ENCODE peak calls at places on chromosome 14, in six cellular contexts. S is HCT116, Z is SK-N-SH, K is MM.1S, U is Karpas-422, L is GM23248. H is an unnamed sample.

GRCh38 chr14:35342160-35343010 is 50.2 kb downstream of the PSMA6 start:
- DNase-seq in K (no peak), S (no peak), Z (no peak), L (peak; percentile 84), U (no peak), H (no peak)

GRCh38 chr14:102867826-102868580 is 54.5 kb upstream of the AMN start:
- DNase-seq in Z (no peak), U (no peak), L (no peak), S (no peak), K (no peak), H (no peak)

GRCh38 chr14:70706177-70706576 is 64.5 kb downstream of the TTC9 start:
- DNase-seq in L (no peak), S (no peak), K (no peak), Z (no peak), U (no peak), H (no peak)

GRCh38 chr14:99571303-99571986 is 32.6 kb downstream of the CCDC85C start:
- DNase-seq in S (no peak), K (no peak), L (no peak), Z (no peak), U (no peak), H (peak; percentile 33)

GRCh38 chr14:31937730-31938346 is 139.3 kb upstream of the ARHGAP5 start:
- DNase-seq in Z (no peak), K (no peak), U (peak; percentile 56), S (peak; percentile 91), L (peak; percentile 95), H (peak; percentile 94)

GRCh38 chr14:75725481-75725880 is 64.4 kb downstream of the TTLL5 start:
- DNase-seq in S (no peak), K (no peak), Z (no peak), U (no peak), L (peak; percentile 32), H (no peak)

GRCh38 chr14:71231521-71232393 is 324.5 kb downstream of the PCNX1 start:
- DNase-seq in S (no peak), U (peak; percentile 88), L (no peak), K (no peak), Z (peak; percentile 19), H (no peak)

GRCh38 chr14:61719344-61720301 is 24.3 kb downstream of the HIF1A start:
- DNase-seq in Z (no peak), U (no peak), K (no peak), S (no peak), L (no peak), H (no peak)

GRCh38 chr14:76768201-76768656 is 7.0 kb downstream of the VASH1 start:
- DNase-seq in K (no peak), L (no peak), U (no peak), S (no peak), Z (peak; percentile 76), H (no peak)

GRCh38 chr14:77910506-77910905 is 110.6 kb downstream of the ADCK1 start:
- DNase-seq in U (no peak), L (no peak), K (no peak), S (no peak), Z (no peak), H (no peak)

GRCh38 chr14:72646861-72647528 is 246.9 kb downstream of the DPF3 start:
- DNase-seq in Z (no peak), L (peak; percentile 81), S (no peak), U (no peak), K (no peak), H (peak; percentile 62)

GRCh38 chr14:32808574-32809098 is 130.0 kb upstream of the NPAS3 start:
- DNase-seq in L (peak; percentile 13), S (no peak), U (no peak), K (no peak), Z (no peak), H (peak; percentile 51)

GRCh38 chr14:67722293-67722692 is 20.6 kb downstream of the RDH12 start:
- DNase-seq in K (no peak), L (peak; percentile 42), S (no peak), U (peak; percentile 46), Z (peak; percentile 58), H (no peak)

GRCh38 chr14:68922201-68922613 is 56.9 kb downstream of the ACTN1 start:
- DNase-seq in S (no peak), L (no peak), K (no peak), Z (peak; percentile 65), U (no peak), H (no peak)
- H3K4me1 ChIP-seq in S (no peaks in the 10 kb centered on the region), L (no peaks in the 10 kb centered on the region), K (no peaks in the 10 kb centered on the region), Z (peaks cover 25% of the 10 kb centered on the region), U (no peaks in the 10 kb centered on the region), H (no peaks in the 10 kb centered on the region)

GRCh38 chr14:98458702-98459101 is 813.3 kb downstream of the BCL11B start:
- DNase-seq in U (no peak), S (no peak), K (no peak), L (no peak), Z (no peak), H (no peak)
- H3K9me2 ChIP-seq in U (no peaks in the 10 kb centered on the region), S (no peaks in the 10 kb centered on the region), K (no peaks in the 10 kb centered on the region), L (no peaks in the 10 kb centered on the region), Z (no peaks in the 10 kb centered on the region), H (no peaks in the 10 kb centered on the region)

DNA sequence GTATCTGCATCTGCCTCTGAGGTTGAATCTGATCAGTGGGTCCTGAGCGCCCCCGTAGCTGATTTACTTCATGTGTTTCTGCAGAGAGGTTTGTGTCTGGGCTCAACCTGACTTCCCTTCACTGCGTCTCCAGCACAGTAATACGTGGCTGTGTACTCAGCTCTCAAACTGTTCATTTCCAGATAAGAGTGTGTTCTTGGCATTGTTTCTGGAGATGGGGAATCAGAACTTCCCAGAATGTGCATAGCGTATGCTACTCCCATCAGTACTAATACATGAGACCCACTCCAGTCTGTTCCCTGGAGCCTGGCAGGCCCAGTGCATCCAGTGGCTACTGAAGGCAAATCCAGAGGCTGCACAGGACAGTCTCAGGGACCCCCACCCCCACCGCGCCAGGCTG is 1297.2 kb downstream of the TMEM121 start:
- DNase-seq in Z (no peak), U (no peak), S (no peak), L (no peak), K (no peak), H (no peak)
- H3K9ac ChIP-seq in Z (no peak overlapping the region), U (no peak overlapping the region), S (no peak overlapping the region), L (no peak overlapping the region), K (no peak overlapping the region), H (no peak overlapping the region)

GRCh38 chr14:105005929-105006830 is 14.7 kb downstream of the CDCA4 start:
- DNase-seq in L (no peak), Z (no peak), S (no peak), U (no peak), K (no peak), H (no peak)
- H3K4me1 ChIP-seq in L (no peaks in the 10 kb centered on the region), Z (peaks cover 3% of the 10 kb centered on the region), S (no peaks in the 10 kb centered on the region), U (peaks cover 1% of the 10 kb centered on the region), K (no peaks in the 10 kb centered on the region), H (peaks cover 11% of the 10 kb centered on the region)

GRCh38 chr14:40581264-40581663 is 1025.4 kb upstream of the LRFN5 start:
- DNase-seq in L (no peak), Z (no peak), S (no peak), U (no peak), K (no peak), H (no peak)
- H3K9me2 ChIP-seq in L (no peaks in the 10 kb centered on the region), Z (no peaks in the 10 kb centered on the region), S (no peaks in the 10 kb centered on the region), U (peaks cover 3% of the 10 kb centered on the region), K (no peaks in the 10 kb centered on the region), H (no peaks in the 10 kb centered on the region)

DNA sequence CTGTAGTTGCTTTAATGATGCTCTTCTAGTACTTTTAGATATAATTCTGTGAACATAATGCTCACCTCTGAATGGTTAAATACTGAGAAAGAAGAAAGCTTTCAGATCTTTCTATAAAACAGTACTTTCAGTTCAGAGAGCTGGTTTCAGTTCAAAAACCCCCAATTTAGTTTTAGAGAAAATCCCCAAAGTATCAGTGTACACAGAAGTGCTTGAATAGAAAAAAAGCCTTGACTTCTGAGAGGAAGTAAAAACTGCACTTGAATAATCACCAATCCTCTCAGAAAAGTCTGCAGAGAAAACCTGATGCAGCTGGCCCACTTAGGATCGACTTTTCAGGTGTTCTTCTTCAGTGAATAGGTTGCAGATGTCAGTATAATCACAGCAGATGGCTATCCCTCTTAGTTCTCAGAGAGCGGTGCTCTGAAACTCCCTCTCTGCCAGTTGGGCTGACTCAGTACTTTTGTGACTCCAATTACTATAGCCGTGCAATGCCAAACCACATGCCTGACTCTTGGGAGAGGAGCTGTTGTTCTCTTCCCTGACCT is 616.3 kb downstream of the LRFN5 start:
- DNase-seq in L (peak; percentile 88), U (peak; percentile 83), Z (no peak), K (peak; percentile 85), S (no peak), H (peak; percentile 87)
- H3K9ac ChIP-seq in L (peak overlapping the region; percentile 23), U (peak overlapping the region; percentile 47), Z (no peak overlapping the region), K (peak overlapping the region; percentile 29), S (no peak overlapping the region), H (peak overlapping the region; percentile 35)

DNA sequence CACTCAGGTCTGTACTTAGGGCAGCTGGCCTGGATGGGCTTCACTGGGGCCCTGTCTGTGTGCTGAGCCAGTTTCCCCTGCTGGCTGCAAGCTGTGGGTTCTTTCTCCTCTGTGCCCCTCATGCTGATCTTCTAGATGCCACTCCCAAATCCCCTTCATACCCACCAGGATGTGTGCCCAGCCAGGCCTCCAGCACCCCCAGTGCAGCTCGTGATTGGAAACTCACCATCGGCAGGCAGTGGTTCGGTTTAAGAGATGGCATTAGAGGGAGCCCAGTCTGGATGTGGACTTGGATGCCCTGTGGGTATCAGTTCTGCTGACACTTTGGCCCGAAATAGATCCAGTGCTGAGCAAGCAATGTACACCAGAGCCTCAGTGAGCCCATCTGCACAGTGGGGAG is 5.9 kb downstream of the TCL1B start:
- DNase-seq in Z (no peak), U (no peak), K (no peak), S (no peak), L (no peak), H (no peak)
- H3K4me1 ChIP-seq in Z (no peaks in the 10 kb centered on the region), U (peaks cover 27% of the 10 kb centered on the region), K (no peaks in the 10 kb centered on the region), S (peaks cover 4% of the 10 kb centered on the region), L (no peaks in the 10 kb centered on the region), H (no peaks in the 10 kb centered on the region)